ENCODE peak calls at places on chromosomes 5 and 9, in four cellular contexts. T is IMR-90, N is H1, U is mesendoderm. Q is an unnamed sample.

GRCh38 chr5:74316064-74316586 is 324.4 kb downstream of the ENC1 start:
- DNase-seq in T (peak), N (peak), U (peak), Q (peak)

GRCh38 chr5:128905225-128906110 is 59.8 kb upstream of the SLC27A6 start:
- DNase-seq in T (peak), N (no peak), U (peak), Q (no peak)

GRCh38 chr5:66249920-66250319 is 105.8 kb downstream of the SREK1 start:
- DNase-seq in T (no peak), N (no peak), U (no peak), Q (no peak)

GRCh38 chr9:92735907-92736600 is 28.6 kb downstream of the BICD2 start:
- DNase-seq in T (no peak), N (no peak), U (no peak), Q (no peak)

GRCh38 chr9:125632321-125633115 is 74.5 kb downstream of the MAPKAP1 start:
- DNase-seq in T (peak), N (no peak), U (no peak), Q (no peak)

GRCh38 chr9:76353280-76353679 is 40.9 kb downstream of the RFK start:
- DNase-seq in T (no peak), N (no peak), U (no peak), Q (no peak)

GRCh38 chr5:104170906-104171305 is 608.3 kb upstream of the NUDT12 start:
- DNase-seq in T (no peak), N (no peak), U (no peak), Q (no peak)

GRCh38 chr9:87558606-87559005 is 60.9 kb downstream of the DAPK1 start:
- DNase-seq in T (no peak), N (no peak), U (no peak), Q (no peak)

GRCh38 chr9:71285191-71285656 is 163.8 kb upstream of the TRPM3 start:
- DNase-seq in T (peak), N (no peak), U (peak), Q (peak)

GRCh38 chr9:73067074-73067473 is 84.6 kb upstream of the ANXA1 start:
- DNase-seq in T (no peak), N (no peak), U (peak), Q (peak)

GRCh38 chr5:64653776-64654175 is 36.5 kb upstream of the SHISAL2B start:
- DNase-seq in T (peak), N (no peak), U (no peak), Q (no peak)

GRCh38 chr5:116394186-116394867 is 180.3 kb downstream of the SEMA6A start:
- DNase-seq in T (peak), N (no peak), U (no peak), Q (no peak)

GRCh38 chr5:168513861-168514428 is 15.2 kb upstream of the FBLL1 start:
- DNase-seq in T (no peak), N (no peak), U (no peak), Q (no peak)

GRCh38 chr9:12817702-12818101 is 42.9 kb downstream of the LURAP1L start:
- DNase-seq in T (peak), N (no peak), U (no peak), Q (no peak)

GRCh38 chr9:77846957-77847574 is 184.5 kb downstream of the GNAQ start:
- DNase-seq in T (peak), N (no peak), U (no peak), Q (no peak)
- H3K4me2 ChIP-seq in T (peak), N (no peak), U (no peak), Q (no peak)

DNA sequence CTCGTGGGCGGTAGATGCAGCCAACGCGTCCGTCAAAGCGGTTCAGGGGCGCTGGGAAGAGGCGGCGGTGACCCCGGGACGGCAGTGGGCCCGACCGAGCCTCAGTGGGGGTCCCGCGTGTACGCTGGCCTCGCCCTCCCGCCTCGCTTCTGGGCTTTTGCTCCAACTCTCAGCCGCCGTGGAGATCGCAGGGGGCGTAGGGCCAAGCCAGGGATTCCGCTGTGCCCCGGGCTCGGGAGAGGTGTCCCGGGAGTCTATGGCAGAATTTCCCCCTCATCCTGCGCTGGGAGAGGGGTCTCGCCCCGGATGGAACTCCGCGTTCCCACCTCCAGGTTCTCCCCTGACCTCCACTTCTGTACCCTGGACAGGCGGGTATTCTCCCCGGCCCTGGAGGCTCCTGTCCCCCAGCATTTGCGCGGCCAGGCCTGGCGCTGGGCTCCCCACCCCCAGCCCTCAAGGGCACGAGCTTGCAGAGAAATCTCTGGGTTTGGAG is 131.9 kb downstream of the MRPL36 start:
- DNase-seq in T (no peak), N (no peak), U (no peak), Q (peak)
- H4K5ac ChIP-seq in T (no peak), N (no peak), U (no peak), Q (no peak)

DNA sequence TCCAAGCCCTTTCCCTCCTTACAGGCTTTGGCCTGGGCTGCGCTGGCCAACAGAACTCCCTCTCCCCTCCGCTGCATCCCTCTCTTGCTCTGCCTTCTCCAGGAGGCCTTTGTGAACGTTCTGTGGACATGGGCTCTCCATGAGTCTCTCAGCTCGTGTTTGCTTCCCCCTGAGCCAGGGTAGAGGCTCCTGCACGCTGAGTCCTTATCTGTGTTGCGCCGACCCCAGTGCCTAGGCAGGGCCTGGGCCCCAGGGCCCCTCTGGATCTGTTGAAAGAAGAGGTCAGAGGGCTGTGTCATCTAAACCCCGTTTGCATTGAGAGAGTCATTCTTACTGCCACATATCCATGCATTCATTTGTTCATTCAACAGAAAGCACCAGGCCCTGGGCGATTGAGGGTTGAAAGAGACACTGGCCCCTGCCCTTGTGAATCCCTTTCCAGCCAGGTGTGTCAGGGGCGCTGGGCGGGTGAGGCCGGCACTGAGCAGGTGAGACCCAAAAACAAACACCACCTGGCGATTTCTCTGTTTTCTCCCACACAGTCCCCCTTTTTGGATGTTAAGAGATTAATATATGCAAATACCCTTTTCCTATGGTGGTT is 111.2 kb upstream of the IER5L start:
- DNase-seq in T (no peak), N (no peak), U (no peak), Q (no peak)
- H3K4me2 ChIP-seq in T (no peak), N (no peak), U (no peak), Q (no peak)

GRCh38 chr9:132121021-132121420 is 40.8 kb upstream of the NTNG2 start:
- DNase-seq in T (no peak), N (no peak), U (no peak), Q (no peak)
- H4K5ac ChIP-seq in T (no peak), N (no peak), U (no peak), Q (no peak)

GRCh38 chr5:157143127-157143959 is 678 bp upstream of the MED7 start:
- DNase-seq in T (peak), N (no peak), U (no peak), Q (no peak)

GRCh38 chr5:157150995-157151394 is 8.3 kb upstream of the MED7 start:
- DNase-seq in T (no peak), N (no peak), U (no peak), Q (no peak)

GRCh38 chr5:157148734-157149615 is 6.3 kb upstream of the MED7 start:
- DNase-seq in T (peak), N (peak), U (peak), Q (peak)
- H3K4me2 ChIP-seq in T (no peak), N (no peak), U (no peak), Q (no peak)

GRCh38 chr5:72561407-72561972 is 54.3 kb upstream of the ZNF366 start:
- DNase-seq in T (no peak), N (no peak), U (peak), Q (no peak)
- H4K5ac ChIP-seq in T (no peak), N (no peak), U (no peak), Q (no peak)

GRCh38 chr5:139569276-139569955 is 8.3 kb downstream of the UBE2D2 start:
- DNase-seq in T (peak), N (no peak), U (no peak), Q (no peak)

GRCh38 chr5:139575313-139575646 is 14.1 kb downstream of the UBE2D2 start:
- DNase-seq in T (no peak), N (no peak), U (no peak), Q (no peak)

GRCh38 chr5:139571966-139572365 is 10.8 kb downstream of the UBE2D2 start:
- DNase-seq in T (no peak), N (no peak), U (no peak), Q (no peak)

GRCh38 chr5:139574641-139575312 is 13.6 kb downstream of the UBE2D2 start:
- DNase-seq in T (peak), N (no peak), U (peak), Q (no peak)

DNA sequence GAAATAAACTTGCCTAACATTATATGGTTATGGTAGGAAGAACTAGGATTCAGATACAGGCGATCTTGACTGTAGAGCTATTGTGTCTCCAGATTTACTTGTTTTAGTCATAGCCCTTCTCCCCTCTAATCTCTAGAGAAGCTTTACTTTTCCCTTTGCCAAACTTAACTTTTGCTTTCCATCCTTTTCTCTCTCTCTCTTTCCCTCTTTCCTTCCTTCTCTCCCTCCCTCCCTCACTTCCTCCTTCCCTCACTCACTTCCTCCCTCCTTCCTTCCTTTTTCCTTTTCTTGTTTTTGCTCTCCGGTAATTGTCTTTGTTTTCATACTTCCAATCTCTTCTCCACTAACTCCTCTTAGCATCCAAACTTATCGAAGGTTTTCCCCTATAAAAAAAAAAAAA is 10.4 kb downstream of the UBE2D2 start:
- DNase-seq in T (no peak), N (no peak), U (no peak), Q (no peak)
- H3K4me2 ChIP-seq in T (no peak), N (no peak), U (no peak), Q (no peak)

GRCh38 chr5:35876922-35877321 is 20.2 kb downstream of the IL7R start:
- DNase-seq in T (no peak), N (no peak), U (no peak), Q (no peak)
- H4K5ac ChIP-seq in T (no peak), N (no peak), U (no peak), Q (no peak)